ENCODE peak calls at places on chromosomes 4 and X, in nine cellular contexts. U, X, T, C, G, L, R, I and D are unnamed samples.

GRCh38 chr4:145083891-145084640 is 13.9 kb downstream of the ANAPC10 start:
- DNase-seq in G (no peak), L (no peak), I (no peak), R (no peak), U (no peak), C (no peak), X (no peak), T (no peak), D (no peak)

GRCh38 chrX:19739683-19740082 is 147.7 kb downstream of the SH3KBP1 start:
- DNase-seq in I (peak; percentile 46), L (peak; percentile 58), G (peak; percentile 23), U (peak; percentile 45), T (no peak), X (no peak), C (peak; percentile 75), R (no peak), D (peak; percentile 28)

GRCh38 chr4:153025402-153025801 is 89.3 kb downstream of the FHDC1 start:
- DNase-seq in X (no peak), L (no peak), U (no peak), T (no peak), C (no peak), I (no peak), G (no peak), R (no peak), D (no peak)

GRCh38 chr4:165874799-165875371 is 1.8 kb downstream of the TLL1 start:
- DNase-seq in T (peak; percentile 18), X (no peak), C (peak; percentile 65), I (no peak), G (no peak), U (no peak), R (no peak), L (peak; percentile 53), D (no peak)

GRCh38 chr4:38514465-38515146 is 149.4 kb upstream of the KLF3 start:
- DNase-seq in G (no peak), T (no peak), R (no peak), C (no peak), X (no peak), U (no peak), L (no peak), I (no peak), D (no peak)

GRCh38 chr4:85932371-85933305 is 427.2 kb downstream of the MAPK10 start:
- DNase-seq in R (no peak), C (no peak), X (no peak), G (no peak), I (peak; percentile 24), L (peak; percentile 25), T (no peak), U (no peak), D (no peak)

GRCh38 chr4:53781614-53782467 is 190.6 kb upstream of the LNX1 start:
- DNase-seq in T (no peak), I (peak; percentile 12), U (no peak), R (no peak), L (no peak), X (no peak), G (no peak), C (no peak), D (no peak)

GRCh38 chr4:52574036-52574435 is 85.1 kb downstream of the USP46 start:
- DNase-seq in I (peak; percentile 49), T (no peak), X (no peak), C (no peak), R (no peak), U (no peak), L (no peak), G (no peak), D (no peak)

GRCh38 chrX:3545901-3546300 is 167.5 kb downstream of the PRKX start:
- DNase-seq in C (no peak), U (no peak), T (no peak), G (no peak), I (peak; percentile 30), R (no peak), L (no peak), X (no peak), D (no peak)

GRCh38 chrX:72128881-72129280 is 2.8 kb downstream of the RTL5 start:
- DNase-seq in G (no peak), C (no peak), T (no peak), L (no peak), X (no peak), U (peak; percentile 11), I (no peak), R (peak; percentile 7), D (no peak)

GRCh38 chrX:49884290-49884862 is 5.1 kb downstream of the USP27X start:
- DNase-seq in C (no peak), X (peak; percentile 30), R (peak; percentile 39), L (peak; percentile 53), I (peak; percentile 51), U (peak; percentile 51), T (peak; percentile 36), G (peak; percentile 36), D (peak; percentile 39)